ENCODE peak calls at places on chromosomes 2 and 18, in five cellular contexts. P is epithelial cell of esophagus; H is stimulated activated CD4-positive, alpha-beta T cell treated with anti-CD3 and anti-CD28 coated beads, Interleukin-15, amount 100 ng/mL, for 1 hour; L is renal cortical epithelial cell; G is islet precursor cell. Q is an unnamed sample.

GRCh38 chr2:137607722-137608121 is 356.6 kb upstream of the HNMT start:
- DNase-seq in P (no peak), H (no peak), L (no peak), G (no peak), Q (no peak)

GRCh38 chr2:11748018-11748860 is 1.8 kb downstream of the LPIN1 start:
- DNase-seq in P (no peak), H (no peak), L (no peak), G (peak; percentile 56), Q (no peak)

GRCh38 chr2:121897335-121897970 is 142.0 kb downstream of the TSN start:
- DNase-seq in P (peak; percentile 28), H (no peak), L (peak; percentile 9), G (no peak), Q (no peak)

GRCh38 chr2:3237501-3237889 is 140.1 kb downstream of the EIPR1 start:
- DNase-seq in P (no peak), H (no peak), L (no peak), G (peak; percentile 29), Q (no peak)

GRCh38 chr2:201419057-201419635 is 32.1 kb downstream of the TRAK2 start:
- DNase-seq in P (peak; percentile 23), H (no peak), L (no peak), G (no peak), Q (no peak)

GRCh38 chr18:34399892-34400291 is 175.2 kb upstream of the NOL4 start:
- DNase-seq in P (no peak), H (no peak), L (no peak), G (no peak), Q (no peak)

GRCh38 chr2:45935791-45936622 is 284.5 kb downstream of the PRKCE start:
- DNase-seq in P (peak; percentile 98), H (no peak), L (peak; percentile 98), G (peak; percentile 92), Q (peak; percentile 98)

GRCh38 chr2:109374548-109375130 is 239.1 kb downstream of the SEPTIN10 start:
- DNase-seq in P (no peak), H (no peak), L (no peak), G (peak; percentile 34), Q (no peak)

GRCh38 chr2:31324000-31324633 is 90.2 kb downstream of the EHD3 start:
- DNase-seq in P (peak; percentile 48), H (no peak), L (peak; percentile 65), G (no peak), Q (no peak)

GRCh38 chr2:39469807-39470206 is 32.7 kb upstream of the MAP4K3 start:
- DNase-seq in P (peak; percentile 74), H (no peak), L (peak; percentile 69), G (peak; percentile 92), Q (no peak)

GRCh38 chr2:207734264-207734635 is 22.8 kb downstream of the CCNYL1 start:
- DNase-seq in P (peak; percentile 45), H (no peak), L (peak; percentile 77), G (no peak), Q (no peak)

GRCh38 chr2:71853858-71854257 is 293.8 kb downstream of the CYP26B1 start:
- DNase-seq in P (no peak), H (no peak), L (no peak), G (peak; percentile 28), Q (no peak)

GRCh38 chr2:157746234-157746950 is 117.7 kb upstream of the ACVR1C start:
- DNase-seq in P (no peak), H (no peak), L (peak; percentile 64), G (peak; percentile 52), Q (no peak)

GRCh38 chr2:159256159-159256558 is 30.3 kb downstream of the WDSUB1 start:
- DNase-seq in P (no peak), H (no peak), L (no peak), G (no peak), Q (no peak)

GRCh38 chr2:170255971-170256370 is 78.0 kb downstream of the MYO3B start:
- DNase-seq in P (peak; percentile 48), H (no peak), L (peak; percentile 62), G (no peak), Q (no peak)

GRCh38 chr18:9287037-9287436 is 47.5 kb upstream of the TWSG1 start:
- DNase-seq in P (peak; percentile 47), H (no peak), L (no peak), G (no peak), Q (no peak)

GRCh38 chr2:46488389-46488788 is 9.0 kb downstream of the TMEM247 start:
- DNase-seq in P (no peak), H (no peak), L (no peak), G (no peak), Q (no peak)

GRCh38 chr18:54277899-54278298 is 8.6 kb downstream of the POLI start:
- DNase-seq in P (no peak), H (no peak), L (no peak), G (no peak), Q (no peak)

GRCh38 chr2:27353762-27354596 is 2.6 kb downstream of the GTF3C2 start:
- DNase-seq in P (peak; percentile 47), H (no peak), L (peak; percentile 20), G (no peak), Q (no peak)

Q was measured in breast epithelium.